ENCODE peak calls at places on chromosomes 3 and 15, in eight cellular contexts. X, U, E, W, Q, A, S and D are unnamed samples.

GRCh38 chr3:150798122-150798618 is 35.2 kb upstream of the SIAH2 start:
- DNase-seq in X (no peak), W (no peak), Q (no peak), E (no peak), U (no peak), A (no peak), S (no peak), D (no peak)

GRCh38 chr15:25060472-25060803 is 105.7 kb downstream of the SNRPN start:
- DNase-seq in S (no peak), E (no peak), W (peak; percentile 18), X (no peak), A (no peak), Q (no peak), U (no peak), D (no peak)

GRCh38 chr3:100080573-100080972 is 33.7 kb downstream of the FILIP1L start:
- DNase-seq in Q (no peak), A (no peak), U (no peak), S (no peak), W (no peak), X (no peak), E (no peak), D (no peak)

GRCh38 chr3:3200632-3201212 is 21.2 kb upstream of the CRBN start:
- DNase-seq in Q (peak; percentile 43), X (no peak), U (peak; percentile 12), W (no peak), E (no peak), A (no peak), S (peak; percentile 53), D (peak; percentile 14)

GRCh38 chr3:61928020-61928419 is 366.6 kb downstream of the PTPRG start:
- DNase-seq in Q (no peak), E (no peak), U (no peak), A (no peak), W (no peak), X (no peak), S (no peak), D (no peak)

GRCh38 chr3:197309528-197310361 is 11.3 kb upstream of the DLG1 start:
- DNase-seq in E (no peak), A (no peak), U (no peak), W (no peak), Q (no peak), S (no peak), X (no peak), D (no peak)

GRCh38 chr3:42090973-42091731 is at the start of gene TRAK1:
- DNase-seq in W (no peak), U (no peak), E (no peak), X (peak; percentile 82), A (peak; percentile 39), S (no peak), Q (no peak), D (no peak)

GRCh38 chr3:24867783-24868182 is 373.1 kb upstream of the THRB start:
- DNase-seq in S (no peak), W (no peak), A (no peak), U (no peak), E (no peak), Q (no peak), X (no peak), D (no peak)

GRCh38 chr3:12818773-12819172 is 22.3 kb downstream of the CAND2 start:
- DNase-seq in S (no peak), X (no peak), W (no peak), Q (no peak), U (no peak), E (no peak), A (peak; percentile 1), D (no peak)

GRCh38 chr3:113086506-113087461 is 96.0 kb downstream of the GTPBP8 start:
- DNase-seq in W (no peak), U (no peak), X (no peak), E (no peak), Q (no peak), A (no peak), S (no peak), D (no peak)

GRCh38 chr3:50652709-50653108 is 22.0 kb upstream of the DOCK3 start:
- DNase-seq in X (no peak), A (peak; percentile 82), E (no peak), Q (no peak), U (peak; percentile 5), W (no peak), S (peak; percentile 64), D (no peak)

GRCh38 chr3:165755571-165755970 is 81.7 kb downstream of the BCHE start:
- DNase-seq in Q (no peak), A (no peak), E (no peak), W (no peak), X (no peak), U (no peak), S (no peak), D (no peak)

GRCh38 chr3:178062126-178062525 is 474.1 kb upstream of the KCNMB2 start:
- DNase-seq in W (no peak), E (no peak), X (no peak), A (no peak), Q (no peak), U (no peak), S (no peak), D (no peak)

GRCh38 chr15:62561572-62561970 is 396.5 kb upstream of the C2CD4B start:
- DNase-seq in S (no peak), X (no peak), U (no peak), W (no peak), A (no peak), E (no peak), Q (no peak), D (no peak)

GRCh38 chr3:126671521-126671920 is 16.6 kb upstream of the TXNRD3 start:
- DNase-seq in S (no peak), X (no peak), W (no peak), Q (no peak), A (no peak), U (no peak), E (no peak), D (peak; percentile 18)

GRCh38 chr3:180116658-180117057 is 79.9 kb upstream of the PEX5L start:
- DNase-seq in E (no peak), W (no peak), U (no peak), X (no peak), S (no peak), Q (no peak), A (no peak), D (no peak)

GRCh38 chr15:33700695-33701303 is 267.5 kb upstream of the CHRM5 start:
- DNase-seq in W (peak; percentile 78), E (peak; percentile 79), A (no peak), Q (peak; percentile 67), S (peak; percentile 79), X (peak; percentile 72), U (peak; percentile 21), D (peak; percentile 27)

GRCh38 chr3:61663728-61664492 is 102.5 kb downstream of the PTPRG start:
- DNase-seq in Q (no peak), E (no peak), U (no peak), S (no peak), X (no peak), W (no peak), A (no peak), D (no peak)

GRCh38 chr3:174023445-174023844 is 625.9 kb downstream of the NLGN1 start:
- DNase-seq in E (no peak), S (no peak), A (no peak), X (no peak), W (no peak), Q (no peak), U (no peak), D (no peak)

GRCh38 chr15:65212097-65212496 is 824 bp upstream of the CILP start:
- DNase-seq in U (no peak), E (no peak), A (peak; percentile 59), X (peak; percentile 36), W (no peak), Q (no peak), S (peak; percentile 78), D (peak; percentile 24)

GRCh38 chr3:32316319-32316718 is 75.3 kb upstream of the CMTM7 start:
- DNase-seq in U (no peak), E (no peak), X (no peak), Q (no peak), S (no peak), A (no peak), W (no peak), D (no peak)

GRCh38 chr3:38459499-38460048 is 5.9 kb downstream of the ACVR2B start:
- DNase-seq in Q (no peak), X (no peak), E (peak; percentile 79), A (no peak), W (no peak), U (no peak), S (no peak), D (no peak)
- H3K4me3 ChIP-seq in Q (peak overlapping the region; percentile 17), X (no peak overlapping the region), E (peak overlapping the region; percentile 40), A (no peak overlapping the region), W (no peak overlapping the region), U (no peak overlapping the region), S (no peak overlapping the region), D (no peak overlapping the region)

GRCh38 chr15:98537516-98538060 is 110.8 kb upstream of the IGF1R start:
- DNase-seq in X (no peak), U (no peak), A (no peak), E (no peak), W (no peak), S (no peak), Q (no peak), D (no peak)
- TF ChIP-seq CTCF in X (no peak), U (no peak), A (no peak), E (no peak), W (no peak), S (no peak), Q (no peak), D (no peak)

GRCh38 chr15:44620081-44620480 is 43.4 kb downstream of the SPG11 start:
- DNase-seq in S (no peak), X (no peak), E (no peak), W (no peak), Q (no peak), A (no peak), U (no peak), D (no peak)

DNA sequence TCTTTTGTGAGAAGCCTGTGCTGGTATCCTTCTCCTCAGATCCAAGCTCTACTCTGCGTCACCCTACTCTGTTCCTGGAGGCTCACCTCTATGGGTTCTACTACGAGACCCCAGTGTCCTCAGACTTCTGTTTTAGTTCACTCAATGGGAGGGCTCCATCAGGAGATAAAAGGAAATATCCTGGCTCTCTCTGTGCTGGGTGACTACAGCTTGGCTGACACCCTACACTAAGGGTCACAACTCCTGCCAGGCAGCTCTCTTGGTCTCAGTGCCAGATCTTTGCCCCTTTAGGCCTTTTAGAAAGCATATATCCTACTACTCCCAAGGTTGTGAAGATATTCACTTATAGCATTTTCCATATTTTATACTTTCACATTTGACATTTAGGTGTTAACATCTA is 46.5 kb downstream of the SPG11 start:
- DNase-seq in X (no peak), S (no peak), A (no peak), Q (no peak), W (no peak), E (no peak), U (no peak), D (no peak)
- H3K36me3 ChIP-seq in X (peaks cover 22% of the 10 kb centered on the region), S (peaks cover 25% of the 10 kb centered on the region), A (peaks cover 72% of the 10 kb centered on the region), Q (peaks cover 74% of the 10 kb centered on the region), W (no peaks in the 10 kb centered on the region), E (peaks cover 31% of the 10 kb centered on the region), U (peaks cover 16% of the 10 kb centered on the region), D (peaks cover 8% of the 10 kb centered on the region)

DNA sequence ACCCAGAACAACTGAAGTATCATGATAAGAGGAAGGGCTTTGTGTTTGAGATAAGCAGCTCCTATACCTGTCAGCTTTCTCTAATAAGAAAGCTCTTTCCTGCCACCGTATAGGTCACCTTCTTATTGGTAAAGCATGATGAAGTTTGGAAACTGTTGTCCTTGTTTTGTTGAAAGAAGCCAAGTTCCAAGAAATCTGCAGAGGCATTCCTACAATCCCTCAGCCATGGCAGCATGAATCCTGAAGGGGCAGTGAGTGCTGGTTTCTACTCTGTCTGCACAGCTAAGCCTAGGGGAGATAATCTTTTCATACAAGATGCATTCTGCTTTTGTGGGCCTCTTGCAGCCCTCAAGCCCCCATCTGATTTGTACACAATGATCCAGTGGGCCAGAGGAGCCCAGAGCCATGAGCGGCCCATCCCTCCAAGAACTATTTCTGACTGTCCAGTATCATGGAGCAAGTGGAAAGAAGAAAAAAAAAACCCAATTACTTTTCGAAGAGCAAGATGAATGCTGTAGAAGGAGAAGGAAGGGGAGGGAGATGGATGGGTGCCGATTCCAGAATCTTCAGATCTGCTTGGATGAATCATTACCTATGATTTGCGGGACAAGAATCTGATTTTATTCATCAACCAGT is 1.9 kb upstream of the THBS1 start:
- DNase-seq in S (no peak), W (no peak), E (no peak), Q (no peak), U (no peak), A (no peak), X (peak; percentile 67), D (no peak)
- H3K4me3 ChIP-seq in S (no peak overlapping the region), W (peak overlapping the region; percentile 92), E (peak overlapping the region; percentile 74), Q (peak overlapping the region; percentile 69), U (no peak overlapping the region), A (no peak overlapping the region), X (peak overlapping the region; percentile 67), D (no peak overlapping the region)